ENCODE peak calls at places on chromosomes 4 and X, in five cellular contexts. One of them, this sample, is unnamed.

GRCh38 chrX:72330131-72330530 is 24.4 kb upstream of the CITED1 start:
- DNase-seq in mesenchymal stem cell: no peak
- DNase-seq in neuronal stem cell: no peak
- DNase-seq in H1: no peak
- DNase-seq in IMR-90: no peak
- DNase-seq in this sample: no peak

GRCh38 chrX:134737061-134737460 is 78.8 kb upstream of the PLAC1 start:
- DNase-seq in neuronal stem cell: no peak
- DNase-seq in H1: no peak
- DNase-seq in IMR-90: peak; percentile 41
- DNase-seq in mesenchymal stem cell: peak; percentile 75
- DNase-seq in this sample: no peak

GRCh38 chrX:153507484-153508178 is 9.8 kb upstream of the ATP2B3 start:
- DNase-seq in neuronal stem cell: peak; percentile 66
- DNase-seq in mesenchymal stem cell: peak; percentile 53
- DNase-seq in H1: peak; percentile 43
- DNase-seq in IMR-90: peak; percentile 58
- DNase-seq in this sample: peak; percentile 78

GRCh38 chr4:107035711-107036601 is at the start of gene DKK2:
- DNase-seq in IMR-90: peak; percentile 28
- DNase-seq in mesenchymal stem cell: peak; percentile 58
- DNase-seq in neuronal stem cell: peak; percentile 32
- DNase-seq in H1: no peak
- DNase-seq in this sample: no peak

GRCh38 chr4:46765465-46765864 is 143.6 kb downstream of the COX7B2 start:
- DNase-seq in IMR-90: no peak
- DNase-seq in H1: no peak
- DNase-seq in neuronal stem cell: no peak
- DNase-seq in mesenchymal stem cell: no peak
- DNase-seq in this sample: no peak

GRCh38 chrX:40152173-40152705 is 54.5 kb upstream of the BCOR start:
- DNase-seq in neuronal stem cell: no peak
- DNase-seq in H1: no peak
- DNase-seq in IMR-90: no peak
- DNase-seq in mesenchymal stem cell: peak; percentile 49
- DNase-seq in this sample: no peak

GRCh38 chrX:120459313-120459712 is 9.8 kb downstream of the LAMP2 start:
- DNase-seq in mesenchymal stem cell: no peak
- DNase-seq in neuronal stem cell: no peak
- DNase-seq in H1: no peak
- DNase-seq in IMR-90: no peak
- DNase-seq in this sample: no peak

GRCh38 chr4:183971938-183972490 is 66.9 kb downstream of the STOX2 start:
- DNase-seq in H1: no peak
- DNase-seq in mesenchymal stem cell: no peak
- DNase-seq in IMR-90: no peak
- DNase-seq in neuronal stem cell: no peak
- DNase-seq in this sample: no peak

GRCh38 chr4:19783667-19784223 is 468.0 kb upstream of the SLIT2 start:
- DNase-seq in neuronal stem cell: no peak
- DNase-seq in mesenchymal stem cell: no peak
- DNase-seq in IMR-90: no peak
- DNase-seq in H1: no peak
- DNase-seq in this sample: no peak

GRCh38 chr4:17636696-17637351 is 22.4 kb downstream of the MED28 start:
- DNase-seq in IMR-90: peak; percentile 69
- DNase-seq in H1: peak; percentile 60
- DNase-seq in mesenchymal stem cell: peak; percentile 72
- DNase-seq in neuronal stem cell: peak; percentile 69
- DNase-seq in this sample: peak; percentile 89

GRCh38 chrX:135003876-135004623 is 13.3 kb downstream of the SMIM10 start:
- DNase-seq in mesenchymal stem cell: peak; percentile 87
- DNase-seq in H1: peak; percentile 82
- DNase-seq in neuronal stem cell: peak; percentile 87
- DNase-seq in IMR-90: peak; percentile 87
- DNase-seq in this sample: peak; percentile 79

GRCh38 chr4:125254111-125254510 is 60.6 kb upstream of the FAT4 start:
- DNase-seq in H1: no peak
- DNase-seq in mesenchymal stem cell: peak; percentile 7
- DNase-seq in neuronal stem cell: no peak
- DNase-seq in IMR-90: peak; percentile 84
- DNase-seq in this sample: peak; percentile 19

GRCh38 chr4:139606600-139607301 is 50.7 kb upstream of the SETD7 start:
- DNase-seq in neuronal stem cell: no peak
- DNase-seq in IMR-90: peak; percentile 70
- DNase-seq in H1: no peak
- DNase-seq in mesenchymal stem cell: peak; percentile 70
- DNase-seq in this sample: no peak

GRCh38 chrX:30831082-30831481 is 58.0 kb downstream of the TAB3 start:
- DNase-seq in IMR-90: no peak
- DNase-seq in mesenchymal stem cell: no peak
- DNase-seq in neuronal stem cell: peak; percentile 17
- DNase-seq in H1: no peak
- DNase-seq in this sample: no peak

GRCh38 chr4:1026115-1026514 is 14.7 kb downstream of the FGFRL1 start:
- DNase-seq in H1: no peak
- DNase-seq in neuronal stem cell: no peak
- DNase-seq in IMR-90: peak; percentile 21
- DNase-seq in mesenchymal stem cell: peak; percentile 31
- DNase-seq in this sample: peak; percentile 46

GRCh38 chr4:55038176-55038890 is 87.1 kb downstream of the KDR start:
- DNase-seq in neuronal stem cell: no peak
- DNase-seq in H1: no peak
- DNase-seq in mesenchymal stem cell: peak; percentile 20
- DNase-seq in IMR-90: no peak
- DNase-seq in this sample: no peak

GRCh38 chr4:132001542-132001941 is 1147.6 kb upstream of the PCDH10 start:
- DNase-seq in neuronal stem cell: no peak
- DNase-seq in IMR-90: peak; percentile 75
- DNase-seq in mesenchymal stem cell: peak; percentile 54
- DNase-seq in H1: no peak
- DNase-seq in this sample: peak; percentile 17

GRCh38 chr4:1502976-1503375 is 96.7 kb upstream of the NKX1-1 start:
- DNase-seq in mesenchymal stem cell: no peak
- DNase-seq in neuronal stem cell: no peak
- DNase-seq in H1: no peak
- DNase-seq in IMR-90: no peak
- DNase-seq in this sample: no peak

GRCh38 chr4:13542577-13543042 is 1.7 kb downstream of the NKX3-2 start:
- DNase-seq in IMR-90: no peak
- DNase-seq in H1: no peak
- DNase-seq in mesenchymal stem cell: no peak
- DNase-seq in neuronal stem cell: no peak
- DNase-seq in this sample: no peak

GRCh38 chrX:45952030-45952429 is 593.2 kb downstream of the ZNF674 start:
- DNase-seq in neuronal stem cell: no peak
- DNase-seq in H1: no peak
- DNase-seq in mesenchymal stem cell: no peak
- DNase-seq in IMR-90: no peak
- DNase-seq in this sample: no peak

GRCh38 chrX:31336419-31336818 is 264.6 kb upstream of the FTHL17 start:
- DNase-seq in IMR-90: no peak
- DNase-seq in H1: no peak
- DNase-seq in neuronal stem cell: no peak
- DNase-seq in mesenchymal stem cell: no peak
- DNase-seq in this sample: no peak

GRCh38 chr4:173167793-173168395 is 717 bp upstream of the GALNT7 start:
- DNase-seq in neuronal stem cell: no peak
- DNase-seq in mesenchymal stem cell: peak; percentile 53
- DNase-seq in IMR-90: peak; percentile 30
- DNase-seq in H1: no peak
- DNase-seq in this sample: peak; percentile 42

GRCh38 chr4:174275101-174275500 is 8.4 kb downstream of the FBXO8 start:
- DNase-seq in H1: no peak
- DNase-seq in IMR-90: no peak
- DNase-seq in neuronal stem cell: no peak
- DNase-seq in mesenchymal stem cell: no peak
- DNase-seq in this sample: no peak

GRCh38 chr4:152451496-152451895 is 84.4 kb downstream of the FBXW7 start:
- DNase-seq in mesenchymal stem cell: no peak
- DNase-seq in neuronal stem cell: no peak
- DNase-seq in H1: no peak
- DNase-seq in IMR-90: no peak
- DNase-seq in this sample: no peak

GRCh38 chr4:167232805-167233522 is 1.3 kb downstream of the SPOCK3 start:
- DNase-seq in neuronal stem cell: peak; percentile 9
- DNase-seq in mesenchymal stem cell: no peak
- DNase-seq in H1: no peak
- DNase-seq in IMR-90: no peak
- DNase-seq in this sample: no peak

DNA sequence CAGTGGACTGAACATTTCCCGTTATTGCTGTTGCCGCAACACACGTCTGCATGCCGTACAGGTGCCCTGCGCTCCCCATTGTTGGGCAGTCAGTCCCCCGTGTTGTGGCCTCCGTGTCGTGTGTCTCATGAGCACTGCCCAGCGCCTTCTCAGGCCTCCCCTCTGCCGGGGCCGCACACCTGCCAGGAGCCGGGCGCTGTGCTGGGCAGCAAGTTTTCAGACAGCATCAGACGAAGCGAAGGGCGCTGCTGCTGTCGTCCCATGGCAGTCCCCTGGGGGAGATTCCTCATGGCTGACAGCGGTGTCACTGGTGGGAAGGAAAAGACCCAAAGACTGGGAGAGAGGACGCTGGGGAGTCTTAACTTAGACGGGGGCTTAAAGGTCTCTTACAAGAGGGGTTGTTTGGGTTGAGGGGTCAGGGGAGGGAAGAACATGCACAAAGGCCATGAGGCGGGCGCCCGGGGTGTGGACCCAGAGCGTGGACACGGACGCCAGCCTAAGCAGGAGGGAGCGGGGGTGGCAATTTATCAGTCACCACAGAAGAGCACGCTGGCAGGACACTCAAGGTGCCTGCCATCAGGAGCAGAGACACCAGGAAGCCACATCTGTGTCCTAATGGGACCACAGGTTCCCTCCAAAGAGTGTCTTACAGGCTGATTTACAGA is 47.3 kb downstream of the RGS12 start:
- DNase-seq in neuronal stem cell: no peak
- DNase-seq in H1: no peak
- DNase-seq in IMR-90: no peak
- DNase-seq in mesenchymal stem cell: no peak
- DNase-seq in this sample: no peak
- H4K91ac ChIP-seq in neuronal stem cell: no peak overlapping the region
- H4K91ac ChIP-seq in H1: no peak overlapping the region
- H4K91ac ChIP-seq in IMR-90: no peak overlapping the region
- H4K91ac ChIP-seq in mesenchymal stem cell: no peak overlapping the region
- H4K91ac ChIP-seq in this sample: no peak overlapping the region

DNA sequence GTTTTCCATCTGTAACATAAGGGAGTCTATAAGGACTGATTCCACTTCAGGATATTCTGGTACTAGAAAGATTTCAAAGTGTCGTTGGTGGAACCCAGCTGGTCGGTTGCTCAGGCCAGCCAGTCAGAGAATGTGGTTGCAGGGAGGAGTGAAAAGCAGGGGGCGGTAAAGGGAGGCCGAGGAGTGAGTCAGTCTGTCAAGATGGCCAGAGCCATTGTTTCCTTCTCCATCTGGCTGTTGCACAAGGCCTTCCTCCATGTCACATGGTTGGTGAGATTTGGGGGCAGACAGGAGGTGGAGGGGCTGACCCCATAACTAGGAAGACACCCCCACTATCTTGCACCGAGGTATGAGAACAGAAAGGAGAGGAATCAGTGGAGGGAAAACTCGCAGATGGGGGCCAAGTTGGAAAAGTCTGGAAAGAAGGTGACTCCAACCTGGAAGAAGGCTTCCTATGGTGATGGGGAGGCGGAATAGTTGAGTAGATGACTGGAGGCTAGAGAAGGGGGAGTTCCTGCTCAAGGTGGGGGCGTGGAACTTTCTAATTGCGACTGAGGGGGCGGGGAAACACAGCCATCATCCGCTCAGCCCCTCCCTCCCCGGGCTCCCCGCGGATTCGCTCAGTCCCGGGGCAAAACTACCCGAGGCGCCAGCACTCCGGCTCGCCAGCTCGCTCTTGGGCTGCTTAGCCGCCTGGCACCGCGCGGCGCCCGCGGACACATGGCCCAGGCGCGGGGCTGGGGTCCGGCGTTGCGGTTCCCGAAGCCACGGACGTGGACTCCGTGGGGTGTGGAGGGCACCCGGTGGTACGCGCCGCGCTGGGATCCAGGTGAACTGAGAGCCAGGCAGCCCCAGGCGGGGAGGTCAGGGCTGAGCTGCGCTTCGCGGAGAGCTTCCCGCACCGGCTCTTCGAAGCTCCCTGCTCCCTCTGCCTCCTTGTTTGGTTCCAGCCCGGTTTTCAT is 38.5 kb downstream of the STARD8 start:
- DNase-seq in mesenchymal stem cell: peak; percentile 26
- DNase-seq in neuronal stem cell: no peak
- DNase-seq in IMR-90: peak; percentile 76
- DNase-seq in H1: no peak
- DNase-seq in this sample: peak; percentile 8
- H3K4me3 ChIP-seq in mesenchymal stem cell: peak overlapping the region; percentile 58
- H3K4me3 ChIP-seq in neuronal stem cell: no peak overlapping the region
- H3K4me3 ChIP-seq in IMR-90: peak overlapping the region; percentile 29
- H3K4me3 ChIP-seq in H1: peak overlapping the region; percentile 26
- H3K4me3 ChIP-seq in this sample: peak overlapping the region; percentile 68

GRCh38 chr4:121697626-121698025 is 846 bp upstream of the ANXA5 start:
- DNase-seq in H1: no peak
- DNase-seq in IMR-90: no peak
- DNase-seq in neuronal stem cell: no peak
- DNase-seq in mesenchymal stem cell: no peak
- DNase-seq in this sample: no peak

GRCh38 chr4:121696641-121697461 is at the start of gene ANXA5:
- DNase-seq in mesenchymal stem cell: peak; percentile 90
- DNase-seq in H1: no peak
- DNase-seq in IMR-90: peak; percentile 88
- DNase-seq in neuronal stem cell: peak; percentile 75
- DNase-seq in this sample: peak; percentile 90

GRCh38 chr4:121698119-121698732 is 1.4 kb upstream of the ANXA5 start:
- DNase-seq in mesenchymal stem cell: no peak
- DNase-seq in IMR-90: no peak
- DNase-seq in H1: no peak
- DNase-seq in neuronal stem cell: no peak
- DNase-seq in this sample: no peak

GRCh38 chr4:121693450-121693849 is 3.3 kb downstream of the ANXA5 start:
- DNase-seq in IMR-90: peak; percentile 37
- DNase-seq in mesenchymal stem cell: no peak
- DNase-seq in H1: no peak
- DNase-seq in neuronal stem cell: no peak
- DNase-seq in this sample: peak; percentile 49

DNA sequence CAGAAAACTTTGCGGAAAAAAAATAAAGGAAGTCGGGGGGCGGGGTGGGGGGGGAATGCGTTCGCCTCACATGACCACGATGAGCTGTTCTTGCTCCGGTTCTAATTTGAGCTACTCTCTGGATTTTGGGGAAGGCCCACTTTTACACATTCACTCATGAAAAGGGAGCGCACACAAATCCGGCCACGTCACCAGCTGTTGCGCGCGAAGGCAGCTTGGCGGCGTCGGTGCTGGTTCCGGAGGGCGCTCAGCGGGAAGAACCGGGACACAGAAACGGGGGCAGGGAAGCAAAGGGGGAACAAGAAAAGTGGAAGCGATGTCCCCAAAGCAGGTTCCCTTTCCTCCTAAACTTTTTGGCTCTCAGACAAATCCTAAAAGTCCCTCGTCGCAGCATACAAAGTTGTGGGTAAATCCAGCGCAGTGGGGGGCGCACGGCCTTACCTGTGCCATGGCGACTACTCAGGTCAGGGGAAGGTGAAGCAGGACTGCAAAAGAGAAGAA is 590 bp downstream of the ANXA5 start:
- DNase-seq in IMR-90: peak; percentile 85
- DNase-seq in H1: no peak
- DNase-seq in mesenchymal stem cell: peak; percentile 89
- DNase-seq in neuronal stem cell: no peak
- DNase-seq in this sample: peak; percentile 81
- H4K91ac ChIP-seq in IMR-90: peak overlapping the region; percentile 84
- H4K91ac ChIP-seq in H1: peak overlapping the region; percentile 85
- H4K91ac ChIP-seq in mesenchymal stem cell: peak overlapping the region; percentile 22
- H4K91ac ChIP-seq in neuronal stem cell: no peak overlapping the region
- H4K91ac ChIP-seq in this sample: peak overlapping the region; percentile 81

GRCh38 chr4:3075652-3075981 is 1.1 kb downstream of the HTT start:
- DNase-seq in IMR-90: no peak
- DNase-seq in neuronal stem cell: peak; percentile 9
- DNase-seq in H1: no peak
- DNase-seq in mesenchymal stem cell: no peak
- DNase-seq in this sample: no peak
- H3K4me3 ChIP-seq in IMR-90: peak overlapping the region; percentile 88
- H3K4me3 ChIP-seq in neuronal stem cell: peak overlapping the region; percentile 89
- H3K4me3 ChIP-seq in H1: peak overlapping the region; percentile 56
- H3K4me3 ChIP-seq in mesenchymal stem cell: no peak overlapping the region
- H3K4me3 ChIP-seq in this sample: peak overlapping the region; percentile 10